ENCODE peak calls at places on chromosomes 3 and 15, in ten cellular contexts. T is endothelial cell, X is left lung, K is dorsolateral prefrontal cortex, B is mammary epithelial cell, J is GM10248, D is cardiac muscle cell, Y is A549, Z is IMR-90, I is HFF-Myc. H is an unnamed sample.

GRCh38 chr3:6791161-6791560 is 69.8 kb upstream of the GRM7 start:
- DNase-seq in T (no peak), X (no peak), K (no peak), B (no peak), J (no peak), D (no peak), Y (no peak), Z (no peak), I (no peak), H (no peak)

GRCh38 chr15:51144021-51144532 is 49.4 kb upstream of the TNFAIP8L3 start:
- DNase-seq in T (no peak), X (no peak), K (no peak), B (peak), J (no peak), D (peak), Y (peak), Z (peak), I (peak), H (no peak)

GRCh38 chr15:98887976-98888375 is 119.6 kb downstream of the PGPEP1L start:
- DNase-seq in T (no peak), X (no peak), K (no peak), B (no peak), J (no peak), D (no peak), Y (no peak), Z (no peak), I (no peak), H (no peak)

GRCh38 chr15:29433507-29433906 is 163.9 kb upstream of the NSMCE3 start:
- DNase-seq in T (no peak), X (no peak), K (no peak), B (no peak), J (no peak), D (no peak), Y (no peak), Z (no peak), I (no peak), H (no peak)

GRCh38 chr15:84631706-84632272 is 22.3 kb downstream of the WDR73 start:
- DNase-seq in T (no peak), X (no peak), K (no peak), B (no peak), J (no peak), D (no peak), Y (no peak), Z (peak), I (no peak), H (no peak)

GRCh38 chr3:160486459-160486869 is 36.9 kb upstream of the TRIM59 start:
- DNase-seq in T (no peak), X (no peak), K (no peak), B (no peak), J (peak), D (peak), Y (no peak), Z (peak), I (no peak), H (no peak)

GRCh38 chr15:90401499-90401898 is 13.5 kb downstream of the IQGAP1 start:
- DNase-seq in T (no peak), X (no peak), K (no peak), B (no peak), J (no peak), D (no peak), Y (no peak), Z (no peak), I (no peak), H (no peak)

GRCh38 chr15:81117136-81117535 is 16.9 kb upstream of the CFAP161 start:
- DNase-seq in T (no peak), X (no peak), K (no peak), B (peak), J (no peak), D (no peak), Y (no peak), Z (peak), I (no peak), H (no peak)

GRCh38 chr3:23193835-23194234 is 9.3 kb upstream of the UBE2E2 start:
- DNase-seq in T (no peak), X (no peak), K (no peak), B (no peak), J (no peak), D (no peak), Y (no peak), Z (no peak), I (no peak), H (no peak)

GRCh38 chr3:116442331-116443021 is 2.8 kb downstream of the LSAMP start:
- DNase-seq in T (no peak), X (no peak), K (no peak), B (no peak), J (no peak), D (no peak), Y (no peak), Z (peak), I (no peak), H (no peak)

GRCh38 chr3:165359005-165359404 is 162.8 kb upstream of the SLITRK3 start:
- DNase-seq in T (no peak), X (no peak), K (no peak), B (no peak), J (no peak), D (no peak), Y (no peak), Z (no peak), I (no peak), H (no peak)

GRCh38 chr3:188153498-188153948 is 434 bp upstream of the LPP start:
- DNase-seq in T (peak), X (peak), K (no peak), B (peak), J (no peak), D (peak), Y (peak), Z (peak), I (peak), H (no peak)

GRCh38 chr3:185960518-185961288 is 22.9 kb upstream of the TRA2B start:
- DNase-seq in T (no peak), X (no peak), K (no peak), B (no peak), J (no peak), D (no peak), Y (no peak), Z (no peak), I (no peak), H (no peak)

GRCh38 chr15:40279437-40280141 is 3.3 kb downstream of the ANKRD63 start:
- DNase-seq in T (peak), X (peak), K (no peak), B (peak), J (peak), D (peak), Y (peak), Z (no peak), I (no peak), H (peak)

GRCh38 chr3:60594025-60594424 is 657.2 kb downstream of the FHIT start:
- DNase-seq in T (no peak), X (no peak), K (no peak), B (peak), J (no peak), D (peak), Y (no peak), Z (peak), I (no peak), H (peak)

GRCh38 chr3:65953301-65953812 is 85.4 kb downstream of the MAGI1 start:
- DNase-seq in T (no peak), X (peak), K (no peak), B (peak), J (no peak), D (peak), Y (no peak), Z (no peak), I (no peak), H (peak)

GRCh38 chr15:93020976-93021772 is 67.8 kb downstream of the RGMA start:
- DNase-seq in T (no peak), X (no peak), K (no peak), B (no peak), J (no peak), D (no peak), Y (no peak), Z (no peak), I (no peak), H (no peak)

GRCh38 chr3:95899494-95899893 is 914.9 kb upstream of the EPHA6 start:
- DNase-seq in T (no peak), X (no peak), K (no peak), B (no peak), J (no peak), D (no peak), Y (no peak), Z (peak), I (no peak), H (no peak)

GRCh38 chr3:57582470-57583168 is 14.5 kb downstream of the ARF4 start:
- DNase-seq in T (no peak), X (no peak), K (no peak), B (peak), J (no peak), D (no peak), Y (no peak), Z (no peak), I (no peak), H (no peak)

GRCh38 chr3:13111874-13112520 is 38.8 kb upstream of the IQSEC1 start:
- DNase-seq in T (no peak), X (peak), K (peak), B (no peak), J (no peak), D (no peak), Y (no peak), Z (no peak), I (no peak), H (no peak)

GRCh38 chr15:69583627-69584026 is 131.0 kb downstream of the RPLP1 start:
- DNase-seq in T (no peak), X (no peak), K (no peak), B (no peak), J (no peak), D (no peak), Y (no peak), Z (no peak), I (no peak), H (no peak)

GRCh38 chr15:27412413-27412812 is 441.4 kb downstream of the GABRG3 start:
- DNase-seq in T (no peak), X (no peak), K (no peak), B (no peak), J (no peak), D (no peak), Y (no peak), Z (no peak), I (no peak), H (no peak)

GRCh38 chr15:67880651-67881182 is 40.9 kb upstream of the RNU6-1 start:
- DNase-seq in T (no peak), X (no peak), K (no peak), B (peak), J (no peak), D (no peak), Y (no peak), Z (peak), I (no peak), H (no peak)

GRCh38 chr3:77466562-77466961 is 426.7 kb downstream of the ROBO2 start:
- DNase-seq in T (no peak), X (no peak), K (no peak), B (no peak), J (no peak), D (no peak), Y (no peak), Z (no peak), I (no peak), H (no peak)

GRCh38 chr3:114308830-114309229 is 15.0 kb downstream of the TIGIT start:
- DNase-seq in T (no peak), X (no peak), K (no peak), B (no peak), J (peak), D (no peak), Y (no peak), Z (no peak), I (no peak), H (no peak)

GRCh38 chr15:62883938-62884479 is 158.5 kb upstream of the TPM1 start:
- DNase-seq in T (no peak), X (no peak), K (no peak), B (no peak), J (no peak), D (no peak), Y (no peak), Z (peak), I (peak), H (no peak)

GRCh38 chr3:61530355-61530754 is 31.0 kb upstream of the PTPRG start:
- DNase-seq in T (peak), X (no peak), K (no peak), B (peak), J (no peak), D (peak), Y (no peak), Z (peak), I (no peak), H (no peak)

GRCh38 chr15:42670441-42670840 is 66.5 kb downstream of the CDAN1 start:
- DNase-seq in T (no peak), X (no peak), K (no peak), B (no peak), J (no peak), D (no peak), Y (no peak), Z (no peak), I (peak), H (no peak)

GRCh38 chr3:70716832-70717231 is 404.4 kb upstream of the MDFIC2 start:
- DNase-seq in T (no peak), X (no peak), K (no peak), B (peak), J (no peak), D (no peak), Y (no peak), Z (peak), I (peak), H (no peak)

GRCh38 chr15:51907136-51907862 is 64.3 kb downstream of the LEO1 start:
- DNase-seq in T (no peak), X (no peak), K (no peak), B (peak), J (no peak), D (no peak), Y (peak), Z (peak), I (no peak), H (no peak)

GRCh38 chr3:134300520-134300919 is 49.9 kb upstream of the RYK start:
- DNase-seq in T (peak), X (no peak), K (no peak), B (no peak), J (no peak), D (peak), Y (no peak), Z (no peak), I (no peak), H (no peak)

GRCh38 chr15:46260937-46261336 is 626.1 kb downstream of the SQOR start:
- DNase-seq in T (no peak), X (no peak), K (no peak), B (no peak), J (no peak), D (no peak), Y (no peak), Z (no peak), I (no peak), H (no peak)

GRCh38 chr3:128804017-128804816 is 75.2 kb upstream of the ACAD9 start:
- DNase-seq in T (peak), X (no peak), K (no peak), B (no peak), J (peak), D (no peak), Y (no peak), Z (peak), I (no peak), H (no peak)

GRCh38 chr3:14434541-14435151 is 32.2 kb downstream of the SLC6A6 start:
- DNase-seq in T (no peak), X (peak), K (no peak), B (no peak), J (no peak), D (no peak), Y (no peak), Z (no peak), I (no peak), H (peak)

GRCh38 chr15:99345832-99346462 is 94.7 kb downstream of the LRRC28 start:
- DNase-seq in T (no peak), X (no peak), K (no peak), B (no peak), J (no peak), D (no peak), Y (no peak), Z (no peak), I (no peak), H (no peak)

GRCh38 chr3:62094461-62094860 is 278.9 kb downstream of the FEZF2 start:
- DNase-seq in T (no peak), X (no peak), K (no peak), B (no peak), J (no peak), D (no peak), Y (no peak), Z (no peak), I (no peak), H (no peak)

GRCh38 chr3:101816215-101817149 is 32.8 kb upstream of the NFKBIZ start:
- DNase-seq in T (no peak), X (no peak), K (no peak), B (peak), J (no peak), D (no peak), Y (no peak), Z (no peak), I (peak), H (no peak)

GRCh38 chr15:57477736-57478522 is 101.6 kb downstream of the CGNL1 start:
- DNase-seq in T (no peak), X (no peak), K (no peak), B (no peak), J (no peak), D (no peak), Y (no peak), Z (no peak), I (no peak), H (no peak)
- TF ChIP-seq CTCF in T (no peak), X (no peak), K (no peak), B (no peak), J (no peak), D (no peak), Y (no peak), Z (no peak), I (no peak), H (no peak)

GRCh38 chr15:32799904-32800535 is 82.2 kb downstream of the GREM1 start:
- DNase-seq in T (no peak), X (no peak), K (no peak), B (no peak), J (no peak), D (no peak), Y (no peak), Z (no peak), I (no peak), H (no peak)
- TF ChIP-seq CTCF in T (no peak), X (no peak), K (no peak), B (no peak), J (no peak), D (no peak), Y (no peak), Z (no peak), I (no peak), H (no peak)

DNA sequence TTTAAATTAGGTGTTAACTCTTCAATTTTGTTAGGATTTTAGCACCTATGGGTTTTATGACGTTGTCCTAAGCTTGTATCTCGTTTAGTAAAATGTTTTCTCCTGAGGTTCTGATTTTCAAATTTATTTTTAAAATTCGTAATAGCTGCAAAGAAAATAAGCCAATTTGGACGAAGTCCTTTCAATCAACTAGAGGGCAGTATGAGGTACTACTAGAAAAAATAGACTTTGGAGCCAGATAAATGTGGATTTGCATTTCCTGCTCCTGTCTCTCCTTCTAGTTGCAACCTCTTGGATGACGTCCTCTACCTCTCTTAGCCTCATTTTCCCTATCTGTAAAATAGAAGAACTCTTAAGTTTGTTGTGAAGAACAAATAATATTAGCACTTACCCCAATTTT is 81.1 kb downstream of the SLTM start:
- DNase-seq in T (no peak), X (no peak), K (no peak), B (no peak), J (no peak), D (no peak), Y (no peak), Z (no peak), I (no peak), H (no peak)
- TF ChIP-seq CTCF in T (peak), X (no peak), K (no peak), B (peak), J (no peak), D (peak), Y (peak), Z (no peak), I (no peak), H (no peak)

DNA sequence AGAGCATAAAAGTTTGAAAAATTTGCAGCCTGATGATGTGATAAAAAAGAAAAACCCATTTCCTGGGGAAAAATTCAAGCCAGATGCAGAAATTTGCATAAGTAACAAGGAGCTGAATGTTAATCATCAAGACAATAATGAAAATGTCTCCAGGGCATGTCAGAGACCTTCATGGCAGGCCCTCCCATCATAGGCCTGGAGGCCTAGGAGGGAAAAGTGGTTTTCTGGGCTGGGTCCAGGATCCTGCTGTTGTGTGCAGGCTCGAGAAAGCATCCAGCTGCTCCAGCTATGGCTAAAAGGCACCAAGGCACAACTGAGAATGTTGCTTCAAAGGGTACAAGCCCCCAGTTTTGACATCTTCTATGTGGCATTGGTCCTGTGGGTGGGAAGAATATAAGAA is 1014.0 kb downstream of the SI start:
- DNase-seq in T (no peak), X (no peak), K (no peak), B (no peak), J (no peak), D (no peak), Y (no peak), Z (no peak), I (no peak), H (no peak)
- TF ChIP-seq CTCF in T (no peak), X (no peak), K (no peak), B (no peak), J (no peak), D (no peak), Y (no peak), Z (no peak), I (no peak), H (no peak)

GRCh38 chr3:150531775-150532174 is 14.5 kb downstream of the SERP1 start:
- DNase-seq in T (no peak), X (no peak), K (no peak), B (no peak), J (no peak), D (no peak), Y (no peak), Z (no peak), I (no peak), H (no peak)

GRCh38 chr3:150523538-150523937 is 22.8 kb downstream of the SERP1 start:
- DNase-seq in T (no peak), X (no peak), K (no peak), B (no peak), J (no peak), D (peak), Y (no peak), Z (no peak), I (no peak), H (no peak)

DNA sequence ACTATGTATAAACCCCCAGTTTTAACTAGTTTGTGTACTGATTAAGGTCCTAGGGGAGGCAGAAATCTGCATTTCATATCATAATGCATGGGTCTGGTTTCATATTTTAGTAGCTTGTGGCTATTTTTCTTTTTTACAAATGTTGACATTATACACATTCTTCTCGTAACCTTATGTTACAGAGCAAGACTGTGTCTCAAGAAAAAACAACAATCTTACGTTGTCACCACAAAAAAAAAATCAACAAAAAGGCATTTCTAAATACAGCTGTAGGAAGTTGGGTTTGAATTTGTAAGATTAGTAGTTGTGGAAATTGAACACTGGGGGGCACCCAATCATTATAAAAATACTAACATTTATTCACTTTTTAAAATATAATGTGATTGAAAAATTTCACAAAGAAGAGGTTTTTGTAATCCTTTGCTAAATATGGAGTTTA is 17.9 kb downstream of the SERP1 start:
- DNase-seq in T (no peak), X (no peak), K (no peak), B (no peak), J (peak), D (no peak), Y (no peak), Z (peak), I (no peak), H (no peak)
- TF ChIP-seq CTCF in T (peak), X (peak), K (peak), B (no peak), J (peak), D (peak), Y (peak), Z (peak), I (peak), H (no peak)

GRCh38 chr3:196569003-196569516 is 600 bp downstream of the FBXO45 start:
- DNase-seq in T (no peak), X (peak), K (peak), B (peak), J (peak), D (no peak), Y (peak), Z (peak), I (no peak), H (peak)
- TF ChIP-seq CTCF in T (no peak), X (no peak), K (no peak), B (no peak), J (no peak), D (no peak), Y (no peak), Z (no peak), I (no peak), H (no peak)

GRCh38 chr15:71103102-71103676 is 12.1 kb upstream of the THSD4 start:
- DNase-seq in T (peak), X (no peak), K (no peak), B (peak), J (no peak), D (peak), Y (no peak), Z (peak), I (no peak), H (no peak)
- TF ChIP-seq CTCF in T (peak), X (peak), K (no peak), B (peak), J (no peak), D (peak), Y (peak), Z (peak), I (peak), H (no peak)